ENCODE peak calls at places on chromosomes 4 and X, in nine cellular contexts. One of them, this sample, is unnamed.

GRCh38 chr4:187380181-187380581 is 615.4 kb upstream of the ZFP42 start:
- DNase-seq in H54: no peak
- DNase-seq in HCT116: peak; percentile 67
- DNase-seq in tibial nerve: no peak
- DNase-seq in uterus: no peak
- DNase-seq in ovary: no peak
- DNase-seq in A549: no peak
- DNase-seq in heart left ventricle: no peak
- DNase-seq in breast epithelium: no peak
- DNase-seq in this sample: peak; percentile 0

GRCh38 chr4:72629540-72629939 is 60.5 kb upstream of the ADAMTS3 start:
- DNase-seq in H54: no peak
- DNase-seq in HCT116: no peak
- DNase-seq in tibial nerve: no peak
- DNase-seq in uterus: no peak
- DNase-seq in ovary: no peak
- DNase-seq in A549: no peak
- DNase-seq in heart left ventricle: no peak
- DNase-seq in breast epithelium: no peak
- DNase-seq in this sample: no peak

GRCh38 chrX:68717196-68717595 is 69.7 kb downstream of the STARD8 start:
- DNase-seq in H54: no peak
- DNase-seq in HCT116: no peak
- DNase-seq in tibial nerve: no peak
- DNase-seq in uterus: no peak
- DNase-seq in ovary: no peak
- DNase-seq in A549: no peak
- DNase-seq in heart left ventricle: no peak
- DNase-seq in breast epithelium: no peak
- DNase-seq in this sample: no peak

GRCh38 chr4:128871948-128872347 is 62.4 kb downstream of the JADE1 start:
- DNase-seq in H54: no peak
- DNase-seq in HCT116: no peak
- DNase-seq in tibial nerve: no peak
- DNase-seq in uterus: no peak
- DNase-seq in ovary: no peak
- DNase-seq in A549: peak; percentile 10
- DNase-seq in heart left ventricle: no peak
- DNase-seq in breast epithelium: no peak
- DNase-seq in this sample: peak; percentile 70

GRCh38 chrX:13028871-13029336 is 15.5 kb downstream of the FAM9C start:
- DNase-seq in H54: no peak
- DNase-seq in HCT116: no peak
- DNase-seq in tibial nerve: no peak
- DNase-seq in uterus: no peak
- DNase-seq in ovary: no peak
- DNase-seq in A549: peak; percentile 48
- DNase-seq in heart left ventricle: no peak
- DNase-seq in breast epithelium: peak; percentile 32
- DNase-seq in this sample: no peak

GRCh38 chrX:68083510-68083909 is 349.8 kb downstream of the OPHN1 start:
- DNase-seq in H54: no peak
- DNase-seq in HCT116: no peak
- DNase-seq in tibial nerve: no peak
- DNase-seq in uterus: no peak
- DNase-seq in ovary: no peak
- DNase-seq in A549: no peak
- DNase-seq in heart left ventricle: no peak
- DNase-seq in breast epithelium: no peak
- DNase-seq in this sample: no peak

GRCh38 chr4:164027805-164028204 is 533.3 kb downstream of the TMA16 start:
- DNase-seq in H54: no peak
- DNase-seq in HCT116: no peak
- DNase-seq in tibial nerve: no peak
- DNase-seq in uterus: no peak
- DNase-seq in ovary: no peak
- DNase-seq in A549: no peak
- DNase-seq in heart left ventricle: no peak
- DNase-seq in breast epithelium: no peak
- DNase-seq in this sample: no peak

GRCh38 chrX:10467793-10468192 is 152.6 kb downstream of the MID1 start:
- DNase-seq in H54: no peak
- DNase-seq in HCT116: no peak
- DNase-seq in tibial nerve: no peak
- DNase-seq in uterus: no peak
- DNase-seq in ovary: no peak
- DNase-seq in A549: no peak
- DNase-seq in heart left ventricle: no peak
- DNase-seq in breast epithelium: no peak
- DNase-seq in this sample: no peak

GRCh38 chr4:174266416-174266815 is 17.1 kb downstream of the FBXO8 start:
- DNase-seq in H54: no peak
- DNase-seq in HCT116: no peak
- DNase-seq in tibial nerve: no peak
- DNase-seq in uterus: no peak
- DNase-seq in ovary: no peak
- DNase-seq in A549: no peak
- DNase-seq in heart left ventricle: no peak
- DNase-seq in breast epithelium: no peak
- DNase-seq in this sample: no peak

GRCh38 chr4:140675599-140676231 is 80.5 kb downstream of the TBC1D9 start:
- DNase-seq in H54: no peak
- DNase-seq in HCT116: no peak
- DNase-seq in tibial nerve: no peak
- DNase-seq in uterus: no peak
- DNase-seq in ovary: no peak
- DNase-seq in A549: no peak
- DNase-seq in heart left ventricle: no peak
- DNase-seq in breast epithelium: no peak
- DNase-seq in this sample: no peak

GRCh38 chrX:139560221-139560620 is 29.7 kb downstream of the F9 start:
- DNase-seq in H54: no peak
- DNase-seq in HCT116: no peak
- DNase-seq in tibial nerve: no peak
- DNase-seq in uterus: no peak
- DNase-seq in ovary: no peak
- DNase-seq in A549: no peak
- DNase-seq in heart left ventricle: no peak
- DNase-seq in breast epithelium: no peak
- DNase-seq in this sample: no peak

GRCh38 chrX:31555506-31555905 is 483.7 kb upstream of the FTHL17 start:
- DNase-seq in H54: no peak
- DNase-seq in HCT116: no peak
- DNase-seq in tibial nerve: no peak
- DNase-seq in uterus: no peak
- DNase-seq in ovary: no peak
- DNase-seq in A549: no peak
- DNase-seq in heart left ventricle: no peak
- DNase-seq in breast epithelium: no peak
- DNase-seq in this sample: no peak

GRCh38 chrX:49263631-49264030 is 879 bp downstream of the FOXP3 start:
- DNase-seq in H54: no peak
- DNase-seq in HCT116: no peak
- DNase-seq in tibial nerve: no peak
- DNase-seq in uterus: no peak
- DNase-seq in ovary: no peak
- DNase-seq in A549: no peak
- DNase-seq in heart left ventricle: no peak
- DNase-seq in breast epithelium: no peak
- DNase-seq in this sample: no peak
- TF ChIP-seq POLR2A in H54: no peak
- TF ChIP-seq POLR2A in HCT116: no peak
- TF ChIP-seq POLR2A in tibial nerve: no peak
- TF ChIP-seq POLR2A in uterus: no peak
- TF ChIP-seq POLR2A in ovary: no peak
- TF ChIP-seq POLR2A in A549: no peak
- TF ChIP-seq POLR2A in heart left ventricle: no peak
- TF ChIP-seq POLR2A in breast epithelium: no peak
- TF ChIP-seq POLR2A in this sample: no peak

DNA sequence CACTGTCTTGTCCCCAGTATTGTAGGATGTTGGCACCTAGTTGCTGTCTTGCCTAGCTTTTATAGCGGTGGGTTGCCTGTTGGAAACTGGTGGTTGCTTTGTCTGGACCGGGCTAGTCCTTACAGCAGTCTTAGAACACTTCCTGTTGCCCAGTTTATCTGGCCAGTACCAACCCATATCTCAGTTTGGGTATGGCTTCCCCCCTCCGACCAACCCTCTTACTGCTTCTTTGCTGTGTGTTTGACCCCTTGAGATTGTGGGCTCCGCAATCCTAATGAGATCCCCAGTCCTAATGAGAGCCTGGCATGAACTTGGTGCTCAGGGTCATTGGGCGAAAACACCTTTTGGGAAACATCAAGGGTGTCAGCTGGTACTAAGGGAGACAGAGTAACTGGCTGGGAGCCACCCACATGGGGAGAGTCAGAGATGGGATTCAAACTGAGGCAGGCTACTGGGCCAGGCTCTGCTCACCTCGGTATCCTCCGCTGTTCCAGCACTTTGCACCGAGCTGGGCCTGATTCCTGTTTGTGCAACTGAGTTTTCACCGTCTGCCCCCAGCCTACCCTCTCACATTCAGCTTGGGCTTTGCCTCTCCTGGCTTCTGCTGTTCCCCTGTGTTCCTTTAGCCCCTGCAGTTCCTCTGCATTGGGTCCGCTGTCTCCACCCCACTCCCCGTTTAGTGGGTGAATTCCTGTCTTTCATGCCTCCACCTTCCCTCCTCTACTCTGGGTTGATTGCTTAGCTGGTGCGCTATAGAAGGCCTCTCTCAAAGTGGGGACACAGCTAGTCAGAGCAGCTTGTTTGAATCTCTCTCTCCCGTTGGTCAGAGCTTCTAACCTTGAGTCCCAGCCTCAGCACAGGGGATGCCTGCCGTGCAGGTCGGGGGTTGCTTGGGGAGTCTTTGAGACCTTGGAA is 1.6 kb downstream of the TBC1D14 start:
- DNase-seq in H54: no peak
- DNase-seq in HCT116: no peak
- DNase-seq in tibial nerve: no peak
- DNase-seq in uterus: no peak
- DNase-seq in ovary: no peak
- DNase-seq in A549: no peak
- DNase-seq in heart left ventricle: no peak
- DNase-seq in breast epithelium: no peak
- DNase-seq in this sample: no peak
- TF ChIP-seq POLR2A in H54: no peak
- TF ChIP-seq POLR2A in HCT116: no peak
- TF ChIP-seq POLR2A in tibial nerve: no peak
- TF ChIP-seq POLR2A in uterus: no peak
- TF ChIP-seq POLR2A in ovary: no peak
- TF ChIP-seq POLR2A in A549: no peak
- TF ChIP-seq POLR2A in heart left ventricle: no peak
- TF ChIP-seq POLR2A in breast epithelium: no peak
- TF ChIP-seq POLR2A in this sample: peak; percentile 73

DNA sequence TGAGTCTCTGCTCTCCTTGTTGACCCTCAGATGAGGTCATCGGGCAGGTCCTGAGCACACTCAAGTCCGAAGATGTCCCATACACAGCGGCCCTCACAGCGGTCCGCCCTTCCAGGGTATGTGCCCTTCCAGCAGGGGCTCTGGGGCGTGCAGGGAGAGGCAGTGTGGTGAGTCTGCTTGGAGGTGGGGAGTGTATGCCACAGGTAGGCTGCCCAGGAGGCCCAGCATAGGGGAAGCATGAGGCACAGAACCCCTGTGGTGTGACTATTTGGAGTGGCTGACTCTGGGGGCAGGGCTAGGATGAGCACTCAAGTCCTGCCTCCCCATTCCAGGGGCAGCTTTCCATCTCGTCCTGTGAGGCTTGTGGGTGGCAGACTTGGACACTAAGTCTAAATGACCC is 3.3 kb upstream of the GDI1 start:
- DNase-seq in H54: no peak
- DNase-seq in HCT116: no peak
- DNase-seq in tibial nerve: no peak
- DNase-seq in uterus: no peak
- DNase-seq in ovary: no peak
- DNase-seq in A549: no peak
- DNase-seq in heart left ventricle: no peak
- DNase-seq in breast epithelium: no peak
- DNase-seq in this sample: no peak
- TF ChIP-seq POLR2A in H54: no peak
- TF ChIP-seq POLR2A in HCT116: no peak
- TF ChIP-seq POLR2A in tibial nerve: no peak
- TF ChIP-seq POLR2A in uterus: no peak
- TF ChIP-seq POLR2A in ovary: no peak
- TF ChIP-seq POLR2A in A549: no peak
- TF ChIP-seq POLR2A in heart left ventricle: no peak
- TF ChIP-seq POLR2A in breast epithelium: no peak
- TF ChIP-seq POLR2A in this sample: no peak

GRCh38 chr4:16226816-16227461 is 668 bp upstream of the TAPT1 start:
- DNase-seq in H54: no peak
- DNase-seq in HCT116: no peak
- DNase-seq in tibial nerve: peak; percentile 25
- DNase-seq in uterus: peak; percentile 57
- DNase-seq in ovary: peak; percentile 57
- DNase-seq in A549: no peak
- DNase-seq in heart left ventricle: peak; percentile 85
- DNase-seq in breast epithelium: peak; percentile 48
- DNase-seq in this sample: peak; percentile 77
- TF ChIP-seq POLR2A in H54: no peak
- TF ChIP-seq POLR2A in HCT116: no peak
- TF ChIP-seq POLR2A in tibial nerve: no peak
- TF ChIP-seq POLR2A in uterus: no peak
- TF ChIP-seq POLR2A in ovary: peak; percentile 7
- TF ChIP-seq POLR2A in A549: no peak
- TF ChIP-seq POLR2A in heart left ventricle: peak; percentile 27
- TF ChIP-seq POLR2A in breast epithelium: no peak
- TF ChIP-seq POLR2A in this sample: peak; percentile 61

GRCh38 chr4:185810746-185811508 is 1.1 kb downstream of the SORBS2 start:
- DNase-seq in H54: no peak
- DNase-seq in HCT116: no peak
- DNase-seq in tibial nerve: no peak
- DNase-seq in uterus: no peak
- DNase-seq in ovary: no peak
- DNase-seq in A549: no peak
- DNase-seq in heart left ventricle: no peak
- DNase-seq in breast epithelium: no peak
- DNase-seq in this sample: no peak

GRCh38 chr4:185809517-185810071 is 2.4 kb downstream of the SORBS2 start:
- DNase-seq in H54: no peak
- DNase-seq in HCT116: no peak
- DNase-seq in tibial nerve: no peak
- DNase-seq in uterus: no peak
- DNase-seq in ovary: no peak
- DNase-seq in A549: no peak
- DNase-seq in heart left ventricle: no peak
- DNase-seq in breast epithelium: no peak
- DNase-seq in this sample: no peak

GRCh38 chr4:185813133-185813532 is 1.1 kb upstream of the SORBS2 start:
- DNase-seq in H54: no peak
- DNase-seq in HCT116: no peak
- DNase-seq in tibial nerve: no peak
- DNase-seq in uterus: no peak
- DNase-seq in ovary: no peak
- DNase-seq in A549: no peak
- DNase-seq in heart left ventricle: no peak
- DNase-seq in breast epithelium: no peak
- DNase-seq in this sample: no peak

GRCh38 chr4:185817403-185817818 is 5.4 kb upstream of the SORBS2 start:
- DNase-seq in H54: no peak
- DNase-seq in HCT116: no peak
- DNase-seq in tibial nerve: no peak
- DNase-seq in uterus: no peak
- DNase-seq in ovary: no peak
- DNase-seq in A549: no peak
- DNase-seq in heart left ventricle: peak; percentile 74
- DNase-seq in breast epithelium: no peak
- DNase-seq in this sample: no peak

GRCh38 chr4:185811509-185812364 is at the start of gene SORBS2:
- DNase-seq in H54: no peak
- DNase-seq in HCT116: no peak
- DNase-seq in tibial nerve: no peak
- DNase-seq in uterus: no peak
- DNase-seq in ovary: peak; percentile 23
- DNase-seq in A549: no peak
- DNase-seq in heart left ventricle: peak; percentile 62
- DNase-seq in breast epithelium: peak; percentile 48
- DNase-seq in this sample: no peak
- TF ChIP-seq POLR2A in H54: no peak
- TF ChIP-seq POLR2A in HCT116: no peak
- TF ChIP-seq POLR2A in tibial nerve: no peak
- TF ChIP-seq POLR2A in uterus: no peak
- TF ChIP-seq POLR2A in ovary: no peak
- TF ChIP-seq POLR2A in A549: no peak
- TF ChIP-seq POLR2A in heart left ventricle: peak; percentile 60
- TF ChIP-seq POLR2A in breast epithelium: no peak
- TF ChIP-seq POLR2A in this sample: no peak

This sample was measured in erythroblast.